ENCODE peak calls at places on chromosome 21, in nine cellular contexts. T, L, Q, Z, V, M, N, I and R are unnamed samples.

GRCh38 chr21:46555225-46555617 is 49.7 kb downstream of the S100B start:
- DNase-seq in V (no peak), N (no peak), Q (no peak), L (no peak), Z (peak; percentile 16), T (no peak), I (no peak), M (peak; percentile 13), R (no peak)

GRCh38 chr21:38839683-38840286 is 34.1 kb downstream of the ETS2 start:
- DNase-seq in V (no peak), I (no peak), N (no peak), M (no peak), Z (no peak), Q (peak; percentile 94), T (peak; percentile 21), L (no peak), R (no peak)

GRCh38 chr21:15754640-15755039 is 24.9 kb downstream of the USP25 start:
- DNase-seq in I (no peak), M (no peak), L (no peak), N (peak; percentile 73), Z (no peak), Q (peak; percentile 66), T (no peak), V (no peak), R (no peak)

GRCh38 chr21:38920631-38921398 is 115.1 kb downstream of the ETS2 start:
- DNase-seq in Z (no peak), N (no peak), V (no peak), I (no peak), M (no peak), T (no peak), L (no peak), Q (peak; percentile 72), R (peak; percentile 39)

GRCh38 chr21:33892853-33893252 is 22.8 kb downstream of the ATP5PO start:
- DNase-seq in T (no peak), Q (no peak), Z (no peak), M (no peak), N (peak; percentile 41), I (no peak), V (no peak), L (no peak), R (no peak)

GRCh38 chr21:33989440-33989839 is 73.8 kb upstream of the ATP5PO start:
- DNase-seq in V (no peak), L (no peak), I (no peak), Q (no peak), T (no peak), N (no peak), Z (no peak), M (no peak), R (no peak)

GRCh38 chr21:26050857-26051256 is 119.7 kb downstream of the APP start:
- DNase-seq in N (no peak), I (no peak), L (no peak), T (no peak), Z (no peak), Q (no peak), M (no peak), V (no peak), R (no peak)

GRCh38 chr21:31372176-31372765 is 28.2 kb upstream of the TIAM1 start:
- DNase-seq in L (no peak), Q (no peak), T (peak; percentile 58), V (no peak), M (no peak), Z (no peak), N (no peak), I (no peak), R (no peak)

GRCh38 chr21:39020751-39021474 is 162.3 kb downstream of the PSMG1 start:
- DNase-seq in Q (peak; percentile 74), Z (peak; percentile 52), V (no peak), L (no peak), M (no peak), T (no peak), I (no peak), N (peak; percentile 64), R (no peak)

GRCh38 chr21:45698493-45698947 is 55.0 kb downstream of the PCBP3 start:
- DNase-seq in L (no peak), Q (peak; percentile 96), T (no peak), V (no peak), N (no peak), M (no peak), I (peak; percentile 76), Z (peak; percentile 79), R (peak; percentile 34)

GRCh38 chr21:45403825-45404725 is 890 bp upstream of the COL18A1 start:
- DNase-seq in Z (peak; percentile 47), T (no peak), I (peak; percentile 78), N (no peak), V (no peak), L (no peak), M (no peak), Q (peak; percentile 31), R (peak; percentile 86)

GRCh38 chr21:25409992-25410391 is 197.3 kb downstream of the MRPL39 start:
- DNase-seq in Z (no peak), I (no peak), N (no peak), M (no peak), Q (no peak), L (no peak), V (no peak), T (no peak), R (no peak)

GRCh38 chr21:15730484-15731242 is 881 bp downstream of the USP25 start:
- DNase-seq in M (no peak), T (no peak), L (no peak), Z (no peak), I (no peak), Q (no peak), N (no peak), V (no peak), R (no peak)

GRCh38 chr21:45852886-45853400 is 128.6 kb upstream of the COL6A1 start:
- DNase-seq in M (peak; percentile 10), N (no peak), V (no peak), I (no peak), Z (no peak), Q (no peak), L (no peak), T (no peak), R (no peak)

GRCh38 chr21:45460611-45461368 is 55.8 kb downstream of the COL18A1 start:
- DNase-seq in N (peak; percentile 55), M (no peak), I (no peak), Z (no peak), V (no peak), T (no peak), Q (peak; percentile 91), L (no peak), R (no peak)

DNA sequence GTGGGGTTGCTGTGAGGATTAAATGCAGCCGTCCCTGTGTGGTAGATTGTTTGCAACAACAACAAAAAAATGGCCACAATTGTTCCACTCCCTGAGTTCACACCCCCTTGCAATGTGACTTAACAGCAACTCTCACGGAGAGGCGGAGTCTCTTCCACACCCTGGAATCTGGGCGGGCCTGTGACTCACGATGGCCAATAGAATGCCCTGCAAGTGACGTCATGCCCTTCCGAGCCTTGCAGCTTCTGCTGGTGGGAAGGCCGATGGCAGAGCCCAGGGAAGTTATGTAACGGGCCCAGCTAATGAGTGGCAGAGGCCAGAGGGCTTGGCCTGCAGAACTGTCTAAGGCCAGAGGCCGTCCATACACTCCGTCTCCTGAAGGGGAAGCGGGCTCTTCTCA is 87.9 kb downstream of the RIPK4 start:
- DNase-seq in Q (peak; percentile 94), M (peak; percentile 97), I (peak; percentile 93), T (peak; percentile 96), N (peak; percentile 98), Z (peak; percentile 91), V (peak; percentile 96), L (peak; percentile 42), R (peak; percentile 62)
- TF ChIP-seq POLR2A in Q (no peak), M (no peak), I (no peak), T (no peak), N (peak; percentile 45), Z (no peak), V (no peak), L (no peak), R (no peak)

GRCh38 chr21:8997011-8997440 is 1524.4 kb upstream of the TPTE start:
- DNase-seq in Z (no peak), Q (no peak), I (no peak), L (no peak), N (peak; percentile 78), V (no peak), T (no peak), M (no peak), R (no peak)
- H3K9me3 ChIP-seq in Z (no peaks in the 10 kb centered on the region), Q (peaks cover 19% of the 10 kb centered on the region), I (peaks cover 8% of the 10 kb centered on the region), L (peaks cover 58% of the 10 kb centered on the region), N (peaks cover 82% of the 10 kb centered on the region), V (no peaks in the 10 kb centered on the region), T (peaks cover 4% of the 10 kb centered on the region), M (peaks cover 70% of the 10 kb centered on the region), R (peaks cover 3% of the 10 kb centered on the region)

DNA sequence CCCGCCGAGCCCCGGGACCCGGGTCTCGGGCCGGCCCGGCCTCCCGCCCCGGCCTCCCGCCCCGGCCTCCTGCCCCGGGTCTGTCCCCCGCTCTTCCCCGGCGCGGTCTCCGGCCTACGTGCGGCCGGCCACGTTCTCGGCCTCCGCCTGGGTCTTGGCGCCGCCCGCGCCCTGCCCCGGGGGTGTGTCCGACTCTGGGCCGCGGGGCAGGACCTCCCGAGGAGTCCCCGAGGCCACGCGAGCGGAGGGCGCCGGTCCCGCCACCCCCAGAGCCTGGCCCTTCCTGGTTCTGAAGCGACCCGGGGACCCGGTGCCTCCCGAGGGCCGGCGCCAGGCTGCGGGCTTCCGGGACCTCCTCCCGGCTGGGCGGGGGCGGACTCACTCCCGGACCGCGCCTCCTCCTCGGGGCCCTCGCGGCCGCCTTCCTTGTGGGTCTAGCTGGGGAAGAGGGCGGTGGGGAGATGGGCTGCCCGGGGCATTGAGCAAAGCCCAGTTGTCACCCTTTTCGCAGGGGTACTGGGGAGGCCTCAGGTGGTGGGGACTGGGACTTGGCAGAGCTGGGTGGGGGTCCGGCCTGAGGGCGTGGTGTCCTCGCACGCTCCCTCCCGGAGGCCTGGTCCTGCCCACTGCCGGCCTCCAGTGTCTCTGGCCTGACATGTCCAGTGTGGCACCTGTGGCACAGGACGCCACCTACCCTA is 558 bp downstream of the PFKL start:
- DNase-seq in V (no peak), I (peak; percentile 80), M (peak; percentile 87), Q (peak; percentile 19), N (peak; percentile 29), T (no peak), L (no peak), Z (peak; percentile 74), R (peak; percentile 63)
- H3K4me1 ChIP-seq in V (peaks cover 77% of the 10 kb centered on the region), I (peaks cover 30% of the 10 kb centered on the region), M (peaks cover 66% of the 10 kb centered on the region), Q (peaks cover 20% of the 10 kb centered on the region), N (peaks cover 75% of the 10 kb centered on the region), T (peaks cover 48% of the 10 kb centered on the region), L (peaks cover 31% of the 10 kb centered on the region), Z (peaks cover 23% of the 10 kb centered on the region), R (no peaks in the 10 kb centered on the region)

GRCh38 chr21:36297555-36297937 is 22.5 kb upstream of the MORC3 start:
- DNase-seq in Q (no peak), I (no peak), L (no peak), N (no peak), T (no peak), M (no peak), Z (no peak), V (no peak), R (no peak)

DNA sequence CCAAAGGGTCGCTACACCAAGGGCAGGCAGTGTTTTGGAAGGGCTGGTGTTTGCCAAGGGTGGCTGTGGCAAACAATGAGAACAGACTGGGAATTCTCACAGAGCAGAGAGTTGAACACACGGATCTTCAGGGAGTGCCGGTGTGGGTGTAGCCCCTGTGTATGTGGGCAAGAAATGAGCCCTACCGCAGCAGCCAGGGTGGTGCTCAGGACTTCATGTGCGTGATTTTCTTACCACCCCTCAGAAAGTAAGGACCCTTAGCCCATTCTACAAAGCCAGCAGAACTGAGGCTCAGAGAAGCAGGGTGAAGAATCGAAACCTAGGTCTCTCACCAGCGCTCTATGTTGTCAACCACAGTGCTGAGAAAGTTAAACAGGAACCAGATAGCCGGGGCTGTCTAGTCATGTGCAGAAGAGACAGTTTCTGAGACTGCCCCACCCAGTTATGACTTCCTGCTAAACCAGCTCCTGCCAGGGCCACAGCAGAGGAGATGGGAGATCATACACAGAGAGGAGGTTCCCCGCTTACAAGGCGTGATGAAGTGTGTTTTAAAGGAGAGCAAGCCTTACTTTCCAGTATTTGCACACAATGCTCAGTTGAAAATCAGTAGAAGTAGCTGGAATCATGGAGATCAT is 21.9 kb upstream of the MORC3 start:
- DNase-seq in I (peak; percentile 53), L (peak; percentile 36), V (no peak), Q (peak; percentile 15), T (no peak), Z (peak; percentile 38), N (peak; percentile 5), M (peak; percentile 56), R (no peak)
- TF ChIP-seq POLR2A in I (no peak), L (no peak), V (no peak), Q (no peak), T (no peak), Z (no peak), N (no peak), M (no peak), R (no peak)